ENCODE peak calls at places on chromosomes 1 and 21, in five cellular contexts. H is HFF-Myc, Z is esophagus squamous epithelium, G is fibroblast of pulmonary artery, A is right lobe of liver. K is an unnamed sample.

GRCh38 chr1:45510972-45511527 is 10.6 kb downstream of the PRDX1 start:
- DNase-seq in H (no peak), Z (no peak), G (no peak), A (no peak), K (no peak)

GRCh38 chr1:85611856-85612255 is 31.3 kb downstream of the CCN1 start:
- DNase-seq in H (peak), Z (no peak), G (peak), A (no peak), K (peak)

GRCh38 chr1:209741198-209741597 is 14.7 kb upstream of the TRAF3IP3 start:
- DNase-seq in H (no peak), Z (no peak), G (no peak), A (no peak), K (no peak)

GRCh38 chr1:16112558-16113555 is 39.4 kb upstream of the FAM131C start:
- DNase-seq in H (no peak), Z (no peak), G (no peak), A (no peak), K (peak)

GRCh38 chr1:70409136-70409535 is 1.9 kb upstream of the CTH start:
- DNase-seq in H (no peak), Z (no peak), G (no peak), A (no peak), K (no peak)

GRCh38 chr1:68975534-68975933 is 478.7 kb upstream of the DEPDC1 start:
- DNase-seq in H (no peak), Z (no peak), G (no peak), A (no peak), K (peak)

GRCh38 chr1:244276646-244277045 is 175.1 kb downstream of the ADSS2 start:
- DNase-seq in H (no peak), Z (no peak), G (no peak), A (no peak), K (peak)

GRCh38 chr21:16741228-16741665 is 771.6 kb upstream of the CXADR start:
- DNase-seq in H (no peak), Z (no peak), G (peak), A (no peak), K (peak)

GRCh38 chr1:207870279-207871031 is 40.5 kb downstream of the CD34 start:
- DNase-seq in H (no peak), Z (no peak), G (no peak), A (no peak), K (no peak)

GRCh38 chr1:241413386-241413785 is 56.4 kb upstream of the RGS7 start:
- DNase-seq in H (peak), Z (no peak), G (peak), A (no peak), K (peak)

GRCh38 chr1:98920441-98921110 is 84.1 kb downstream of the PLPPR5 start:
- DNase-seq in H (peak), Z (no peak), G (peak), A (no peak), K (peak)

GRCh38 chr1:111204211-111204883 is 3.9 kb upstream of the DENND2D start:
- DNase-seq in H (no peak), Z (peak), G (no peak), A (peak), K (no peak)

GRCh38 chr1:29682918-29683314 is 446.6 kb downstream of the PTPRU start:
- DNase-seq in H (no peak), Z (no peak), G (peak), A (no peak), K (peak)

GRCh38 chr1:236830560-236830959 is 35.5 kb downstream of the MTR start:
- DNase-seq in H (no peak), Z (no peak), G (no peak), A (no peak), K (no peak)

GRCh38 chr1:10793129-10793651 is 3.3 kb downstream of the CASZ1 start:
- DNase-seq in H (no peak), Z (no peak), G (peak), A (no peak), K (peak)

GRCh38 chr1:25245809-25246599 is 1.2 kb downstream of the RSRP1 start:
- DNase-seq in H (no peak), Z (no peak), G (peak), A (no peak), K (peak)

GRCh38 chr1:212344905-212345304 is 59.7 kb downstream of the PPP2R5A start:
- DNase-seq in H (no peak), Z (no peak), G (no peak), A (no peak), K (no peak)

GRCh38 chr1:152479792-152480595 is 30.6 kb upstream of the LCE5A start:
- DNase-seq in H (no peak), Z (no peak), G (peak), A (no peak), K (no peak)

GRCh38 chr21:38475519-38475918 is 22.8 kb downstream of the ERG start:
- DNase-seq in H (no peak), Z (no peak), G (no peak), A (no peak), K (no peak)

GRCh38 chr1:225811622-225812487 is 1.9 kb downstream of the EPHX1 start:
- DNase-seq in H (no peak), Z (no peak), G (no peak), A (peak), K (no peak)

GRCh38 chr1:12275370-12275769 is 45.5 kb downstream of the VPS13D start:
- DNase-seq in H (no peak), Z (no peak), G (peak), A (no peak), K (peak)

GRCh38 chr1:162391790-162392563 is 10.4 kb downstream of the C1orf226 start:
- DNase-seq in H (no peak), Z (no peak), G (peak), A (no peak), K (peak)

GRCh38 chr1:56287736-56288135 is 291.6 kb downstream of the PLPP3 start:
- DNase-seq in H (no peak), Z (no peak), G (no peak), A (no peak), K (no peak)

GRCh38 chr1:105779727-105780126 is 1276.7 kb upstream of the PRMT6 start:
- DNase-seq in H (no peak), Z (no peak), G (no peak), A (no peak), K (no peak)

GRCh38 chr1:82899017-82899416 is 1098.3 kb downstream of the ADGRL2 start:
- DNase-seq in H (no peak), Z (no peak), G (no peak), A (no peak), K (no peak)

GRCh38 chr1:75079535-75080290 is 54.5 kb upstream of the LHX8 start:
- DNase-seq in H (no peak), Z (no peak), G (no peak), A (no peak), K (no peak)
- H3K4me3 ChIP-seq in H (no peak), Z (no peak), G (no peak), A (no peak), K (no peak)

GRCh38 chr1:220321758-220322157 is 49.5 kb upstream of the RAB3GAP2 start:
- DNase-seq in H (no peak), Z (no peak), G (no peak), A (no peak), K (no peak)
- TF ChIP-seq CTCF in H (no peak), Z (no peak), G (no peak), A (no peak), K (no peak)

DNA sequence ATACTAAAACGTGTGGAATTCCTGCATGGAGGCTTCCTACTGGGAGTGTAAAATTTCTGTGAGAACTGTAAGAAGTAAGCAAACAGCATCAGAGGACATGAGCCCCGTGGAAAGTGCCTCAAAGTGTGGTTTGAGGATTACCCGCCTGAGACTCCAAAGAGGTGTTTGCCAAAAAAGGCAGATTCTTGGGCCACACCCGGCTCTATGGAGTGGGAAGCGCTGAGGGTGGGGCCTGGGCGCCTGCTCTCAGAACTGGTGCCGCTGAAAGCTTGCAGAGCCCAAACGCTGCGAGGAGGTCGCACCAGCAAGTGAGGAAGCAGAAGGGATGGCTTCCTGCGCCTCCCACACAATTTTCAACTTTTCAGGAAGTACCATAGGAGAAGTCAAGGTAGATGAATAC is 43.0 kb upstream of the PSEN2 start:
- DNase-seq in H (no peak), Z (no peak), G (peak), A (no peak), K (peak)
- H3K4me3 ChIP-seq in H (no peak), Z (peak), G (no peak), A (no peak), K (no peak)

GRCh38 chr1:178031856-178032320 is 62.0 kb upstream of the RASAL2 start:
- DNase-seq in H (peak), Z (peak), G (peak), A (peak), K (peak)
- TF ChIP-seq CTCF in H (peak), Z (peak), G (peak), A (peak), K (peak)

GRCh38 chr1:6486433-6487011 is 4.9 kb downstream of the PLEKHG5 start:
- DNase-seq in H (peak), Z (no peak), G (peak), A (peak), K (peak)
- H3K4me3 ChIP-seq in H (peak), Z (peak), G (peak), A (no peak), K (peak)

GRCh38 chr1:91555074-91555730 is 54.6 kb downstream of the CDC7 start:
- DNase-seq in H (no peak), Z (no peak), G (peak), A (no peak), K (peak)
- TF ChIP-seq CTCF in H (no peak), Z (no peak), G (no peak), A (no peak), K (peak)

DNA sequence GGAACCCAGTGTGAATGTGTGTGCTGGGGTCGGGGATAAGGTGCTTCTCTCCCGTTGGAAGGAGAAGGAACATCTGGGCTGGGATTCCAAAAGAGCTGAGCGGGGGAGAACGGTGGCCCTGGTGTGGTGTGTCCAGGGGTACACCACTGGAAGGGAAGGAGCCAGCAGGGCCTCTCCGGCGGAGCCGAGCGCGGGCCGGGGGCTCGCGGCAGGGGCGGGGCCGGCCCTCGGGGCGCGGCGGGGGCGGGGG is 231 bp upstream of the RPS6KA1 start:
- DNase-seq in H (no peak), Z (no peak), G (no peak), A (no peak), K (no peak)
- H3K4me3 ChIP-seq in H (peak), Z (peak), G (peak), A (peak), K (peak)

DNA sequence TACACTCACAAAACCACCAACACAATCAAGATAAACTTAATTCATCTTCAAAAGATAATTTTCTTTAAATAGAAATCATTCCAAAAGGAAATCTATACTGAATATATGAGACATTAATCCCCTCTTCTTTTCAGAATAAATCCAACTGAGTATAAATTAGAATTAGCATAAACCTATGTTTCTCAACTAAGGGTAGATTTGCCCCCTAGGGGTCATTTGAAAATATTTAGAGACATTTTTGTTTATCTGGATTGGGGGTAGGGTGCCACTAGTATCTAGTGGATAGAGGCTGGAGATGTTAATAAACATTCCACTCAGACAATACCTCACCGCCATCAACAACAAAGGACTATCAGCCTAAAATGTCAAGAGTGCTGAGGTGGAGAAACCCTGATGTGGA is 6.5 kb upstream of the TNFSF4 start:
- DNase-seq in H (no peak), Z (no peak), G (no peak), A (no peak), K (no peak)
- TF ChIP-seq CTCF in H (no peak), Z (no peak), G (no peak), A (no peak), K (no peak)

GRCh38 chr1:7899741-7900140 is 40.9 kb downstream of the TNFRSF9 start:
- DNase-seq in H (no peak), Z (no peak), G (peak), A (no peak), K (peak)
- H3K4me3 ChIP-seq in H (no peak), Z (no peak), G (no peak), A (no peak), K (no peak)

GRCh38 chr1:92655197-92655801 is 129.6 kb downstream of the EVI5 start:
- DNase-seq in H (no peak), Z (no peak), G (peak), A (no peak), K (no peak)

GRCh38 chr1:92653605-92654381 is 131.1 kb downstream of the EVI5 start:
- DNase-seq in H (no peak), Z (no peak), G (no peak), A (no peak), K (no peak)
- TF ChIP-seq CTCF in H (no peak), Z (no peak), G (no peak), A (no peak), K (no peak)

K was measured in astrocyte of the spinal cord.